ENCODE peak calls at places on chromosome 11, in five cellular contexts. Z, C, T, W and F are unnamed samples.

GRCh38 chr11:57269580-57270021 is 32.6 kb upstream of the APLNR start:
- DNase-seq in C (no peak), Z (peak), W (no peak), T (no peak), F (no peak)

GRCh38 chr11:35751664-35752061 is 89.1 kb downstream of the TRIM44 start:
- DNase-seq in T (no peak), C (no peak), Z (no peak), W (no peak), F (no peak)

GRCh38 chr11:45182902-45183301 is 36.5 kb downstream of the PRDM11 start:
- DNase-seq in Z (peak), T (no peak), C (peak), W (no peak), F (peak)

GRCh38 chr11:65473275-65473860 is 25.5 kb upstream of the MALAT1 start:
- DNase-seq in C (peak), Z (peak), W (no peak), T (no peak), F (no peak)

GRCh38 chr11:22666700-22667439 is 459 bp downstream of the GAS2 start:
- DNase-seq in C (peak), W (peak), Z (peak), T (peak), F (peak)

GRCh38 chr11:34558673-34559072 is 45.1 kb upstream of the ELF5 start:
- DNase-seq in C (no peak), T (no peak), W (no peak), Z (peak), F (no peak)

GRCh38 chr11:120199613-120200012 is 11.2 kb upstream of the OAF start:
- DNase-seq in T (no peak), C (no peak), Z (no peak), W (no peak), F (no peak)

GRCh38 chr11:62238151-62238550 is 3.9 kb upstream of the SCGB1D2 start:
- DNase-seq in T (no peak), Z (no peak), W (no peak), C (no peak), F (peak)

GRCh38 chr11:65899356-65900124 is 648 bp downstream of the FOSL1 start:
- DNase-seq in T (peak), C (peak), Z (peak), W (peak), F (peak)

GRCh38 chr11:14750911-14751310 is 107.3 kb downstream of the PDE3B start:
- DNase-seq in C (no peak), W (no peak), T (no peak), Z (no peak), F (no peak)

GRCh38 chr11:122811721-122812120 is 26.6 kb upstream of the CRTAM start:
- DNase-seq in W (no peak), Z (no peak), C (no peak), T (no peak), F (no peak)

GRCh38 chr11:102494216-102494615 is 36.3 kb downstream of the MMP7 start:
- DNase-seq in T (no peak), Z (peak), C (no peak), W (no peak), F (peak)

GRCh38 chr11:108985611-108986279 is 320.9 kb downstream of the DDX10 start:
- DNase-seq in C (peak), T (no peak), W (no peak), Z (peak), F (peak)

GRCh38 chr11:78450866-78451265 is 33.2 kb upstream of the GAB2 start:
- DNase-seq in C (no peak), T (no peak), W (no peak), Z (no peak), F (no peak)

GRCh38 chr11:85874265-85874664 is 19.1 kb downstream of the CCDC83 start:
- DNase-seq in C (peak), Z (peak), T (no peak), W (no peak), F (no peak)

GRCh38 chr11:119910056-119910455 is 181.1 kb upstream of the NECTIN1 start:
- DNase-seq in W (no peak), C (no peak), Z (no peak), T (no peak), F (no peak)

GRCh38 chr11:36195496-36196346 is 93.5 kb downstream of the COMMD9 start:
- DNase-seq in W (no peak), C (peak), Z (peak), T (no peak), F (no peak)

GRCh38 chr11:17405232-17406005 is 17.0 kb upstream of the KCNJ11 start:
- DNase-seq in C (peak), Z (peak), T (peak), W (no peak), F (peak)

GRCh38 chr11:15824060-15824459 is 532.3 kb downstream of the SOX6 start:
- DNase-seq in Z (no peak), C (no peak), T (no peak), W (no peak), F (no peak)

GRCh38 chr11:14973621-14974020 is 1.5 kb upstream of the CALCA start:
- DNase-seq in C (peak), T (no peak), Z (peak), W (peak), F (no peak)

GRCh38 chr11:134763030-134763388 is 351.0 kb upstream of the B3GAT1 start:
- DNase-seq in T (no peak), Z (no peak), W (no peak), C (no peak), F (no peak)
- H3K4me3 ChIP-seq in T (no peak), Z (no peak), W (no peak), C (no peak), F (no peak)

DNA sequence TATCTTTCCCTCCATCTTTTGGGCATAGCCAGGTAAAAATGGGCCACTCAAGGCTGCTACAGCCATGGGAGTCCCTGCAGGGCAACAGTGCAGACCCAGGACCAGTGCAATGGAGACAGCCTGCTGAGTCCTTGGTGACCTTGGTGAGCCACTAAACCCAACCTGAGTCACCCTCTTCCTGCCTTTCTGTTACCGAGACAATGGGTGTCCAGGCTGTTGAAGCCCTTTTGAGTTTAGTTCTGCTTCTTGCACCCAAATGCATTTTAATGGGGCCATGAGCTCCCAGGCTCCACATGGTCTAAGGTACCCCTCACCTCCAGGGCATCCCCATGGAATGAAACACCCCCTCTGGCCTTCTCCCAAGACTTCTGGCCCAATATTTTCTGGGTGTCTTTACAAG is 874 bp upstream of the PLAAT4 start:
- DNase-seq in T (no peak), W (no peak), C (no peak), Z (no peak), F (no peak)
- H3K4me3 ChIP-seq in T (no peak), W (no peak), C (no peak), Z (no peak), F (no peak)

GRCh38 chr11:128728767-128729587 is 35.1 kb downstream of the FLI1 start:
- DNase-seq in Z (no peak), W (no peak), C (no peak), T (peak), F (no peak)
- H3K4me3 ChIP-seq in Z (no peak), W (no peak), C (no peak), T (no peak), F (no peak)

GRCh38 chr11:76320929-76321328 is 60.0 kb downstream of the THAP12 start:
- DNase-seq in C (no peak), T (no peak), W (no peak), Z (no peak), F (no peak)

GRCh38 chr11:76322593-76323341 is 58.2 kb downstream of the THAP12 start:
- DNase-seq in T (no peak), Z (no peak), W (no peak), C (no peak), F (no peak)

GRCh38 chr11:76323804-76324203 is 57.1 kb downstream of the THAP12 start:
- DNase-seq in W (no peak), C (no peak), Z (no peak), T (no peak), F (no peak)

GRCh38 chr11:76321340-76321739 is 59.6 kb downstream of the THAP12 start:
- DNase-seq in C (no peak), W (no peak), Z (no peak), T (no peak), F (no peak)

GRCh38 chr11:76321820-76322524 is 59.0 kb downstream of the THAP12 start:
- DNase-seq in W (no peak), T (no peak), C (no peak), Z (no peak), F (no peak)
- H3K4me3 ChIP-seq in W (no peak), T (peak), C (no peak), Z (no peak), F (no peak)

GRCh38 chr11:110347660-110348059 is 51.2 kb upstream of the RDX start:
- DNase-seq in W (no peak), Z (no peak), C (no peak), T (no peak), F (no peak)

GRCh38 chr11:110349109-110349996 is 52.9 kb upstream of the RDX start:
- DNase-seq in C (no peak), W (peak), T (no peak), Z (no peak), F (no peak)

GRCh38 chr11:110340427-110340826 is 44.0 kb upstream of the RDX start:
- DNase-seq in C (no peak), T (no peak), Z (no peak), W (no peak), F (no peak)

DNA sequence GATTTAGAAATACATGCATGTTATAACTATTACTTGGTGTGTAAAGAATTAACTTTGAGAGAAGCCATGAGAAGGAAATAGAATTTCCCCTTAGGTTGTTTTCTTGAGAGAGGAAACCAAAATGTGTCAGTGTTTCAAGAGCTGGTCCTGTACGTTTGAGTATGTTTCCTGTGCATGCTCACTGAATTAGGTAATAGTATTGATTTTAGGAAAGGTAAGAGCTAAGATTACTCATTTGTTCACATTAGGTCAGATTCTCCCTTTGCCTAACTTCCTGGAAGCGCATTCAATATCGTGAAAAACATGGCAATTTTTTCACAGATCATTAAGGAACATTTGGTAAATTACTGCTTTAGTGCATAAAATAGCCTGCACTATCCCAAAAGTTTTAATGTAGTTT is 49.3 kb upstream of the RDX start:
- DNase-seq in C (no peak), Z (no peak), W (peak), T (no peak), F (no peak)
- H3K4me3 ChIP-seq in C (no peak), Z (no peak), W (no peak), T (no peak), F (no peak)

GRCh38 chr11:95498731-95499396 is 267.9 kb upstream of the SESN3 start:
- DNase-seq in W (no peak), C (no peak), T (no peak), Z (no peak), F (no peak)

GRCh38 chr11:95502522-95502921 is 271.5 kb upstream of the SESN3 start:
- DNase-seq in W (no peak), Z (no peak), T (no peak), C (no peak), F (no peak)

GRCh38 chr11:95501761-95502266 is 270.8 kb upstream of the SESN3 start:
- DNase-seq in Z (peak), C (no peak), T (no peak), W (no peak), F (no peak)

GRCh38 chr11:95499516-95500135 is 268.6 kb upstream of the SESN3 start:
- DNase-seq in Z (peak), W (no peak), T (no peak), C (no peak), F (no peak)

DNA sequence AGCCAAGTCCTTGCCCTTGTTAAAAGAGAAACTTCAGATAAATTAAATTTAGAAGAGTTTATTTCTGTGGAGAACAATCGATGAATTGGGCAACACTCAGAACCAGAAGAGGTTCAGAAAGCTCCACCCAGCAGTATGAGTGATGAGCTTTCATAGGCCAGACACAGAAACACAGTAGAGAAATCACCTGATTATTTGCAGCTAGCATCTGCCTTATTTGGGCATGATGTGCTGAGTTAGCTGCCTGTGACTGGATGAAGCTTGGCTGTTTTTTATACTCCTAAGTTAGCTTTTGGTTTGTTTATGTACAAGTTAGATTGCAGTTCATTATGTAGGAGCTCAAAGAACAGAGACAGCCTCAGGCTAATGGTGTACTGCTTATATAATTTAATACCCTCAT is 269.5 kb upstream of the SESN3 start:
- DNase-seq in C (no peak), W (no peak), Z (no peak), T (no peak), F (no peak)
- H3K4me3 ChIP-seq in C (no peak), W (no peak), Z (no peak), T (no peak), F (no peak)